ENCODE peak calls at places on chromosomes 13 and 19, in ten cellular contexts. J, N, L, Z, G, O, W, B, A and H are unnamed samples.

GRCh38 chr13:23776698-23777570 is 112.3 kb downstream of the MIPEP start:
- DNase-seq in N (no peak), J (no peak), G (no peak), W (no peak), Z (no peak), O (no peak), B (no peak), L (no peak), A (no peak), H (no peak)

GRCh38 chr19:834216-834615 is 6.6 kb downstream of the AZU1 start:
- DNase-seq in A (no peak), L (no peak), O (no peak), Z (no peak), J (no peak), W (no peak), N (no peak), G (no peak), B (no peak), H (no peak)

GRCh38 chr19:6710273-6711077 is 10.0 kb downstream of the C3 start:
- DNase-seq in G (no peak), O (no peak), Z (no peak), J (no peak), L (no peak), W (no peak), B (peak; percentile 48), N (peak; percentile 50), A (peak; percentile 72), H (no peak)

GRCh38 chr13:113219311-113219940 is 10.0 kb downstream of the CUL4A start:
- DNase-seq in G (no peak), B (no peak), L (peak; percentile 14), N (peak; percentile 58), O (no peak), J (no peak), Z (no peak), A (no peak), W (no peak), H (no peak)

GRCh38 chr19:41965127-41965526 is 6.0 kb upstream of the RABAC1 start:
- DNase-seq in W (no peak), O (no peak), L (no peak), J (no peak), N (no peak), G (no peak), A (no peak), B (no peak), Z (no peak), H (no peak)

GRCh38 chr13:43377955-43378354 is 354.6 kb downstream of the DNAJC15 start:
- DNase-seq in L (peak; percentile 65), A (no peak), G (no peak), B (no peak), W (no peak), J (no peak), Z (no peak), N (no peak), O (peak; percentile 27), H (no peak)

GRCh38 chr13:30376426-30377311 is 45.6 kb upstream of the UBE2L5 start:
- DNase-seq in J (no peak), N (no peak), A (peak; percentile 47), L (no peak), G (no peak), Z (no peak), O (no peak), B (no peak), W (peak; percentile 67), H (no peak)

GRCh38 chr13:105465745-105466144 is 1069.7 kb downstream of the EFNB2 start:
- DNase-seq in G (no peak), W (no peak), A (no peak), J (no peak), N (no peak), L (no peak), B (no peak), Z (no peak), O (no peak), H (no peak)

GRCh38 chr19:11984986-11985385 is 20.1 kb downstream of the ZNF763 start:
- DNase-seq in L (no peak), A (peak; percentile 94), W (no peak), J (no peak), Z (no peak), O (no peak), B (no peak), G (no peak), N (peak; percentile 52), H (no peak)

GRCh38 chr19:19642506-19643157 is 825 bp downstream of the GMIP start:
- DNase-seq in G (no peak), Z (no peak), B (no peak), N (no peak), J (no peak), O (no peak), W (peak; percentile 51), A (no peak), L (no peak), H (no peak)

DNA sequence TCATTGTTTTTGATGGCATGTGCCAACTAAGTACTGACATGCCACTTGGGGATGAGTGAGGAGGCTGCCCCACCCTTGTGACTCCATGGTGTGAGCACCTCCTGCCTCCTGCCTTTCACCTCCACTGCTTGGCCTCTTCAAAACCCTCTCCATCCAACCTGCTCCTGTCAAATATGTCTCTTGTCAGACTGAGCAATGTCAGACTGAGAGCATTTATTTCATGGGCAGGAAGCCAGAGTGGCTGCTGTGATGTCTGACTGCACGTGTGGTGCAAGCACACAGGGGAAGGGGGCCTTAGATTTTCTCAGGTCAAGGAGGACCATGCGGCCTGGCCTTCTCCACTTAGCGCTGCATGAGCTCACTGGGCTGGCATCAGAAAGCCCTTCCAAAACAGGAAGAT is 68.3 kb downstream of the STARD13 start:
- DNase-seq in O (no peak), N (no peak), W (no peak), G (peak; percentile 40), Z (no peak), A (no peak), L (no peak), B (no peak), J (no peak), H (no peak)
- H3K27ac ChIP-seq in O (no peak overlapping the region), N (no peak overlapping the region), W (no peak overlapping the region), G (no peak overlapping the region), Z (peak overlapping the region; percentile 34), A (no peak overlapping the region), L (peak overlapping the region; percentile 2), B (no peak overlapping the region), J (peak overlapping the region; percentile 25), H (no peak overlapping the region)

GRCh38 chr19:4103073-4103418 is 20.9 kb downstream of the MAP2K2 start:
- DNase-seq in Z (no peak), G (no peak), A (no peak), W (no peak), J (no peak), B (peak; percentile 49), N (no peak), O (no peak), L (no peak), H (no peak)
- H3K27ac ChIP-seq in Z (no peak overlapping the region), G (no peak overlapping the region), A (no peak overlapping the region), W (no peak overlapping the region), J (no peak overlapping the region), B (no peak overlapping the region), N (no peak overlapping the region), O (no peak overlapping the region), L (no peak overlapping the region), H (no peak overlapping the region)

GRCh38 chr19:47109177-47109540 is 4.4 kb downstream of the ZC3H4 start:
- DNase-seq in N (no peak), W (no peak), B (no peak), G (no peak), L (no peak), Z (no peak), O (no peak), A (no peak), J (no peak), H (no peak)

GRCh38 chr19:47110521-47111080 is 3.0 kb downstream of the ZC3H4 start:
- DNase-seq in N (peak; percentile 60), W (peak; percentile 66), J (no peak), B (peak; percentile 50), G (no peak), A (no peak), Z (no peak), O (peak; percentile 41), L (no peak), H (no peak)

GRCh38 chr19:47107953-47108746 is 5.4 kb downstream of the ZC3H4 start:
- DNase-seq in Z (no peak), A (no peak), O (no peak), J (no peak), W (no peak), G (peak; percentile 11), B (no peak), L (peak; percentile 29), N (no peak), H (no peak)

GRCh38 chr19:47111081-47111589 is 2.4 kb downstream of the ZC3H4 start:
- DNase-seq in O (no peak), A (no peak), G (no peak), W (peak; percentile 51), Z (no peak), N (peak; percentile 23), B (peak; percentile 63), L (no peak), J (peak; percentile 30), H (peak; percentile 31)

DNA sequence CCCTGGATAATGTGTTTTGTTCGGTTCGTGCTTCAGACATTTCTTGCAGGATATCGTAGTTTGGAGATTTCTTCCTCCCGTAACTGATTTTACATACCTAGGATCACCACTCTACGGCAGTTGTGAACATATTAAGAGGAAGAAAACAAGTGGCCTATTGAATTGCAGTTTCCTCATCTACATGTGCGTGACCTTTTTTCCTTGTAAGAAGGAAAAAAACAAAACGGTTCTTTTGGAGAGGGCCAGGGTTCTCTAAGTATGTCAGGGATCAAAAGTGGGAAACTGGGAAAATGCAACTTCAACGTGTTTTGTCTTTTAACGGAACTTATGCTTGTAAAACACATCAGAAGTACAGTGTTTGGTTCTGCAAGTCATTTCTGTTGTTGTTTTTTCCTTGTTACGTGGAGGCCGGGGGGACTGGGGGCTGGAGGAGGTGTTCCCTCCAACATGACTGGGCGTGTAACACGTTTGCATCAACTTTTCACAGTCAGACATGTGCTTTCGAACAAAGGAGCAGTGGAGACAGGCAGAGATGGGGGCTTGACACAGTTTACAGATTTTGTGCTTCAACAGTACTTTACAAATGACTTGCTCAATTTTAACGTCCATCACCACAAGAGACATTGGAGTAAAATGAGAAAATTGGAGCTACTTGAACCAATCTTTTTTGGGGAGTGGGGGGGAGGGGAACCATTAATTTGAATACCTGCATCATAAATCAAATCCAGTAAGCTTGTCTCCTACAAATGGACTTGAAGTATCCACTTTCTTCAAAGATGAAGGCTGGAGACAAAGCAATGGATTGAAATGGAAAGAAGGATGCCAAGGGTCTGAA is 3.8 kb downstream of the ZC3H4 start:
- DNase-seq in N (no peak), J (peak; percentile 43), A (peak; percentile 52), Z (no peak), L (peak; percentile 49), O (no peak), W (peak; percentile 44), G (no peak), B (no peak), H (peak; percentile 30)
- H3K27ac ChIP-seq in N (no peak overlapping the region), J (peak overlapping the region; percentile 100), A (peak overlapping the region; percentile 96), Z (peak overlapping the region; percentile 100), L (peak overlapping the region; percentile 71), O (peak overlapping the region; percentile 99), W (peak overlapping the region; percentile 99), G (peak overlapping the region; percentile 100), B (peak overlapping the region; percentile 100), H (peak overlapping the region; percentile 100)

DNA sequence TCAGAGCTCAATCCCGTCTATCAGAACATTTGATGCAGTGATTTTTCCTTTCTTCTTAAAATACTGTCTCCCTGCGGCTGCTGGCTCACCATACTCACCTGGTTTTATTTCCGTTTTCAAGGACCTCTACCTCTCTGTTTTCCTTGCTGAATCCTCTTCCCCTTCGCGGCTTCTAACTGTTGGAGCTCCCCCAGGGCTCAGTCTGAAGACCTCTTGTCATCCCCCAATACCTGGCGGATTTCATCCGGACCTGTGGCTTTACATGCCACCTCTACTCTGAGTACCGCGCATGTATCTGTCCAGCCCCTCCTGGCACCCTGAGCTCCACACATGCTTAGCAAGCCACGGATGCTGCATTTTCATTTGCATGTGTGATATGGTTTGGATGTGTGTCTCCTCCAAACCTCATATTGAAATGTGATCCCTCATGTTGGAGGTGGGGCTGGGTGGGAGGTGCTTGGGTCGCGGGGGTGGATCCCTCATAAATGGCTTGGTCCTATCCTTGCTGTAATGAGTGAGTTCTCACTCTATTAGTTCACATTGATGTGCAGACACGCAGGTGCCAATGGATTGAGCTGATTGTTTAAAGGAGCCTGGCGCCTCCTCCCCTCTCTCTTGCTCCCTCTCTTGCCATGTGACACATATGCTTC is 106.2 kb upstream of the LSM14A start:
- DNase-seq in J (no peak), Z (no peak), B (no peak), G (no peak), O (no peak), A (peak; percentile 33), L (no peak), N (no peak), W (no peak), H (no peak)
- H3K27ac ChIP-seq in J (no peak overlapping the region), Z (no peak overlapping the region), B (no peak overlapping the region), G (no peak overlapping the region), O (no peak overlapping the region), A (peak overlapping the region; percentile 53), L (no peak overlapping the region), N (no peak overlapping the region), W (no peak overlapping the region), H (no peak overlapping the region)